ENCODE peak calls at places on chromosomes 11 and 22, in five cellular contexts. P, B, W, G and F are unnamed samples.

GRCh38 chr22:48103126-48103875 is 1340.9 kb downstream of the TBC1D22A start:
- DNase-seq in P (no peak), B (no peak), W (no peak), G (no peak), F (no peak)

GRCh38 chr22:45968751-45969413 is 8.1 kb downstream of the WNT7B start:
- DNase-seq in P (no peak), B (no peak), W (no peak), G (peak), F (no peak)

GRCh38 chr11:15742626-15743243 is 613.6 kb downstream of the SOX6 start:
- DNase-seq in P (no peak), B (no peak), W (peak), G (peak), F (no peak)

GRCh38 chr11:108117746-108118371 is 3.5 kb upstream of the ACAT1 start:
- DNase-seq in P (no peak), B (no peak), W (no peak), G (peak), F (no peak)

GRCh38 chr11:11450744-11451362 is 97.8 kb upstream of the CSNK2A3 start:
- DNase-seq in P (no peak), B (no peak), W (no peak), G (no peak), F (no peak)

GRCh38 chr11:119721129-119722120 is 7.6 kb downstream of the NECTIN1 start:
- DNase-seq in P (peak), B (no peak), W (no peak), G (no peak), F (no peak)

GRCh38 chr11:71477637-71478011 is 24.6 kb downstream of the NADSYN1 start:
- DNase-seq in P (no peak), B (no peak), W (no peak), G (no peak), F (no peak)

GRCh38 chr11:131924446-131925240 is 554.2 kb downstream of the NTM start:
- DNase-seq in P (peak), B (no peak), W (no peak), G (no peak), F (no peak)

GRCh38 chr11:123580557-123581275 is 73.7 kb downstream of the SCN3B start:
- DNase-seq in P (peak), B (peak), W (peak), G (peak), F (peak)

GRCh38 chr11:2086239-2087040 is 52.7 kb downstream of the IGF2 start:
- DNase-seq in P (no peak), B (no peak), W (no peak), G (no peak), F (peak)

DNA sequence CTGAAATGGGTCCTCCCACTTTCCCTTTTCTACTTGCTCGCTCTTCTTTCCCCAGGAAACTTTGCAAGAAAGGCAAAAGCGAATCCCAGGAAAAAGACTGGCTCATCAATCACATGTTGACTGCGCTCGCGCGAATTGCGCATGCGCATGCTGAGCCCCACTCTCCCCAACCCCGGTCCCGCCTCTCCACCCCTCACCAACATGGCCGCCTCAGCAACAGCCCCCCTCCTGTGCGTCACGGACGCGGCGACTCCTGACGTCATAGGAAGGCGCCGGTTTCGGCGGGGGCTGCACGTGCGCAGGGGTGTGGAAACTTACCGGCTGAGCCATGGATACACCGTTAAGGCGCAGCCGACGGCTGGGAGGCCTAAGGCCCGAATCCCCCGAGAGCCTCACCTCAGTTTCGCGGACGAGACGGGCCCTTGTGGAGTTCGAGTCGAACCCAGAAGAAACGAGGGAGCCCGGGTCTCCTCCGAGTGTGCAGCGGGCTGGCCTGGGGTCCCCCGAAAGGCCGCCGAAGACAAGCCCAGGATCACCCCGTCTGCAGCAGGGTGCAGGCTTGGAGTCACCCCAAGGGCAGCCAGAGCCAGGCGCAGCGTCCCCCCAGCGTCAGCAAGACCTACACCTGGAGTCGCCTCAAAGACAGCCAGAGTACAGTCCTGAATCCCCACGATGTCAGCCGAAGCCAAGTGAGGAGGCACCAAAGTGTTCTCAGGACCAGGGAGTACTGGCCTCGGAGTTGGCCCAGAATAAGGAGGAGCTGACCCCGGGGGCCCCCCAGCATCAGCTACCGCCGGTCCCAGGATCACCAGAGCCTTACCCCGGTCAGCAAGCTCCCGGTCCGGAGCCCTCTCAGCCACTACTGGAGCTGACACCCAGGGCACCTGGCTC is at the start of gene CCDC86:
- DNase-seq in P (peak), B (peak), W (peak), G (peak), F (peak)
- TF ChIP-seq POLR2A in P (peak), B (no peak), W (no peak), G (peak), F (no peak)

GRCh38 chr11:3984896-3985295 is 109.7 kb upstream of the RRM1 start:
- DNase-seq in P (no peak), B (no peak), W (no peak), G (peak), F (no peak)
- TF ChIP-seq CTCF in P (no peak), B (no peak), W (no peak), G (no peak), F (no peak)

GRCh38 chr22:39530136-39530535 is 2.4 kb downstream of the RPS19BP1 start:
- DNase-seq in P (no peak), B (no peak), W (no peak), G (no peak), F (no peak)

GRCh38 chr22:39532215-39533071 is at the start of gene RPS19BP1:
- DNase-seq in P (peak), B (peak), W (peak), G (peak), F (peak)

GRCh38 chr22:39528681-39529486 is 3.7 kb downstream of the RPS19BP1 start:
- DNase-seq in P (peak), B (peak), W (peak), G (peak), F (peak)

GRCh38 chr22:39529487-39529851 is 3.1 kb downstream of the RPS19BP1 start:
- DNase-seq in P (no peak), B (no peak), W (no peak), G (no peak), F (no peak)

DNA sequence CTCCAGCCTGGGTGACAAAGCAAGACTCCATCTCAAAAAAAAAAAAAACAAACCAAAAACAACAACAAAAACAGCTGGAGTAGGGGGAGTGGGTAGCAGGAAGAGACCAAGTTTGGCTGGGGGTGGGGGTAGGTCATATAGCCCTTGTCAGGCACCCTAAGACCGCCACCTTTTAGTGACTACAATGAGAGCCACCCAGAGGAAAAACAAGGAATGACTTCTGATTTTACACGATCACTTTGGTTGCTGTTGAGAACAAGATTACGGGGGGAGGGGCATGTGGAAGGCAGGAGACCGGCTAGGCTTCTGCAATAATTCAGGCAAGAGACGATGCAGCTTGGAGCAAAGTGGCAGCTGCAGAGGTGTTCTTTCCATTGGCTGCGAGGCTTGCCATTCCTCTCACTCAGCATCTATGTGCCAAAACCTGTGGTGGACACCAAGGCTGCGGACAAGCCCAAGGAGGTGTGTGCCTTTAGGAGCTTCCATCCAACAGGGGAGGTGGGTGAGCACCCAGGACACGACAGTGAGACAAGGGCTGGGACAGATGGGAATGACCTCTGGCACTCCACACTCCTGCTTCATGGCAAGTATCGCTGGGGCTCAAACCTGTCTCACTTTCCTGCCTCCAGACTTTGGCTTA is 1.7 kb downstream of the RPS19BP1 start:
- DNase-seq in P (no peak), B (no peak), W (peak), G (peak), F (no peak)
- H3K4me3 ChIP-seq in P (no peak), B (no peak), W (no peak), G (peak), F (no peak)

DNA sequence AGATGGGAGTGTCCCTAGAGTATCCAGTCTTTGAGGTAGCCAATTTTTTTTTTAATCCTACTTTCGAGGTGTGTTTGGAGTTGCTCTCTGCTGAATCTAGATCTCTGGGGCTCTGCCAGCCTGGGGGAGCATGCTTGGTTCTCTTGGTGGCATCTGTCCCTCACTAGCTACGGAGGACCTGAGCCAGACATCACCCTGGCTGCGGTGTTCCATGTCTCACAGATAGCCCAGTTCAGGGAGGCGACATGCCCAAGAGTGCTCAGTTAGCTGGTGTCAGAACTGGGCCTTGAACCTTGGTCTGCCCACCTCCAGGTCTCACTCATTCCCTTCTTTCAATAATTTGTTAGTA is 502 bp downstream of the HMOX1 start:
- DNase-seq in P (no peak), B (no peak), W (no peak), G (no peak), F (peak)
- TF ChIP-seq POLR2A in P (no peak), B (no peak), W (no peak), G (no peak), F (no peak)

GRCh38 chr11:63569570-63569969 is 6.4 kb upstream of the PLAAT2 start:
- DNase-seq in P (no peak), B (no peak), W (no peak), G (no peak), F (no peak)

GRCh38 chr11:63567044-63567840 is 4.1 kb upstream of the PLAAT2 start:
- DNase-seq in P (no peak), B (peak), W (no peak), G (peak), F (no peak)

GRCh38 chr11:63574856-63575602 is 11.8 kb upstream of the PLAAT2 start:
- DNase-seq in P (no peak), B (no peak), W (no peak), G (peak), F (no peak)

GRCh38 chr11:63573881-63574855 is 11.0 kb upstream of the PLAAT2 start:
- DNase-seq in P (no peak), B (peak), W (peak), G (peak), F (no peak)

DNA sequence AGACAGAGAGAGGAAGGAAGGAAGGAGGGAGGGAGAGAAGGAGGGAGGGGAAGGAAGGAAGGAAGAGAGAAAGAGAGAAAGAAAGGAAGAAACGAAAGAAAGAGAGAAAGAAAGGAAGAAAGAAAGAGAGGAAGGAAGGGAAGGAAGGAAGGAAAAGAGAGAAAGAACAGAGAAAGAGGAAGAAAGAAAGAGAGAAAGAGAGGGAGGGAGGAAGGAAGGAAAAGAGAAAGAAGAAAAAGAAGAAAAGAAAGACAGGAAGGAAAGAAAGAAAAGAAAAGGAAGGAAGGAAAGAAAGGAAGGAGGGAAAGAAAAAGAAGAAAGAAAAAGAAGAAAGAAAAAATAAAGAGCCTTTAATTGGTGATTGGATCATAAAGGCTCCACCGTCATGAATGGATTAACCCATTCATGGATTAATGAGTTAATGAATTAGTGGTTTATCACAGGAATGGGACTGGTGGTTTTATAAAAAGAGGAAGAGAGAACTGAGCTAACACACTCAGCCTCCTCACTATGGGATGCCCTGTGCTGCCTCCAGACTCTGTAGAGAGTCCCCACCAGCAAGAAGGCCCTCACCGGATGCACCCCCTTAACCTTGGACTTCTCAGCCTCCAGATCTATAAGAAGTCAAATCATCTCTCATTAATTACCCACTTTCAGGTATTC is 9.0 kb upstream of the PLAAT2 start:
- DNase-seq in P (no peak), B (no peak), W (no peak), G (peak), F (no peak)
- TF ChIP-seq CTCF in P (no peak), B (no peak), W (no peak), G (no peak), F (no peak)

GRCh38 chr22:35894937-35895708 is 133.5 kb downstream of the RBFOX2 start:
- DNase-seq in P (no peak), B (peak), W (peak), G (peak), F (peak)
- H3K4me3 ChIP-seq in P (no peak), B (no peak), W (no peak), G (no peak), F (no peak)

GRCh38 chr11:114170226-114170625 is 110.7 kb downstream of the ZBTB16 start:
- DNase-seq in P (no peak), B (no peak), W (no peak), G (no peak), F (no peak)

GRCh38 chr11:114172055-114172861 is 112.7 kb downstream of the ZBTB16 start:
- DNase-seq in P (no peak), B (no peak), W (no peak), G (no peak), F (no peak)

GRCh38 chr11:114169321-114169749 is 109.8 kb downstream of the ZBTB16 start:
- DNase-seq in P (peak), B (no peak), W (no peak), G (peak), F (peak)

GRCh38 chr11:114172871-114173444 is 113.4 kb downstream of the ZBTB16 start:
- DNase-seq in P (no peak), B (no peak), W (no peak), G (no peak), F (no peak)

DNA sequence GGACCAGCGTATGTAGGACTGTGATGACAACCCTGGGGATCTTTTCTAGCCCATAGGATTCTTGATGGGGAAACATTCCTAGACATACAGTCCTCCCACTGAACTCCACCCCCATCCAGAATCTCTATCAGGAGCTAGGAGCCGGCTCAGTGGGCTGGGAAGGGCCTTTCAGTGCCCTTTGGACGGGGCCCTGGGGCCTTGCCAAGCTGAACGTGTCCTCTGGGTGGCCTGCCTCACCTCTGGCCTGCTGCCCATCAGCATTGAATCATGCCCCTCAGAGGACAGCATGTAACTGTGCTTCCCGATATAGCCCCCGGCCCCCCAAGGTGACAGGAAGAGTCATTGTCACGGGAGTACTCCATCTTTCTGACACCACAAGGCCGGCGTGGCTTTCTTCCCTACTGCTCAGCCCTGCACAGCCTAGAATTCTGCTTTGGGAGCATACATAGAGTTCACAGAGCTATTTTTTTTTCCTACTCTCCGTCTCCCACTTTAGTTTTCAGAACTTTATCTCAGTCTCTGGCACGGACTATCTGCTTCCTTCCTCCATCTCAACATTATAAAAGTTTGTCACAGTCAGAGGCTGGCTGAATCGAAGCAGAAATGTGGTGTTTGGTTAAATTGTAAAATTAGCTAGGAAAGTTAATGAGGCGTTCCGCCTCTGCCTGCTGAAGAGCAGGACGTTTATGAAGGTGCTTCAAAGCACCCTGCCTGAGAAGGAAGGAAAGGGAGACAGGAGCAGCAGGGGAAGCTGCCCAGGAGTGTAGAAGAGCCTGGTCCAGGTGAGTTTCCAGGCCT is 111.9 kb downstream of the ZBTB16 start:
- DNase-seq in P (peak), B (peak), W (peak), G (no peak), F (peak)
- TF ChIP-seq POLR2A in P (no peak), B (no peak), W (peak), G (no peak), F (no peak)

GRCh38 chr22:24105661-24106060 is 75.6 kb upstream of the SUSD2 start:
- DNase-seq in P (no peak), B (no peak), W (no peak), G (no peak), F (no peak)

GRCh38 chr22:24106385-24107381 is 74.6 kb upstream of the SUSD2 start:
- DNase-seq in P (no peak), B (peak), W (peak), G (peak), F (no peak)

GRCh38 chr22:24109649-24110048 is 71.6 kb upstream of the SUSD2 start:
- DNase-seq in P (no peak), B (no peak), W (no peak), G (no peak), F (no peak)

GRCh38 chr22:24108073-24108472 is 73.2 kb upstream of the SUSD2 start:
- DNase-seq in P (no peak), B (no peak), W (no peak), G (peak), F (no peak)

GRCh38 chr22:24107668-24108067 is 73.6 kb upstream of the SUSD2 start:
- DNase-seq in P (peak), B (peak), W (peak), G (no peak), F (peak)
- TF ChIP-seq CTCF in P (no peak), B (peak), W (no peak), G (no peak), F (peak)

GRCh38 chr11:44566952-44567875 is 1.8 kb downstream of the CD82 start:
- DNase-seq in P (no peak), B (no peak), W (no peak), G (peak), F (no peak)

GRCh38 chr11:44567876-44568256 is 2.4 kb downstream of the CD82 start:
- DNase-seq in P (no peak), B (no peak), W (no peak), G (no peak), F (no peak)

GRCh38 chr11:44565746-44566558 is 489 bp downstream of the CD82 start:
- DNase-seq in P (peak), B (peak), W (no peak), G (no peak), F (no peak)

GRCh38 chr11:44565008-44565745 is at the start of gene CD82:
- DNase-seq in P (peak), B (peak), W (peak), G (peak), F (peak)

GRCh38 chr11:44566559-44566949 is 1.1 kb downstream of the CD82 start:
- DNase-seq in P (no peak), B (no peak), W (no peak), G (no peak), F (no peak)
- H3K4me3 ChIP-seq in P (no peak), B (no peak), W (no peak), G (peak), F (no peak)

DNA sequence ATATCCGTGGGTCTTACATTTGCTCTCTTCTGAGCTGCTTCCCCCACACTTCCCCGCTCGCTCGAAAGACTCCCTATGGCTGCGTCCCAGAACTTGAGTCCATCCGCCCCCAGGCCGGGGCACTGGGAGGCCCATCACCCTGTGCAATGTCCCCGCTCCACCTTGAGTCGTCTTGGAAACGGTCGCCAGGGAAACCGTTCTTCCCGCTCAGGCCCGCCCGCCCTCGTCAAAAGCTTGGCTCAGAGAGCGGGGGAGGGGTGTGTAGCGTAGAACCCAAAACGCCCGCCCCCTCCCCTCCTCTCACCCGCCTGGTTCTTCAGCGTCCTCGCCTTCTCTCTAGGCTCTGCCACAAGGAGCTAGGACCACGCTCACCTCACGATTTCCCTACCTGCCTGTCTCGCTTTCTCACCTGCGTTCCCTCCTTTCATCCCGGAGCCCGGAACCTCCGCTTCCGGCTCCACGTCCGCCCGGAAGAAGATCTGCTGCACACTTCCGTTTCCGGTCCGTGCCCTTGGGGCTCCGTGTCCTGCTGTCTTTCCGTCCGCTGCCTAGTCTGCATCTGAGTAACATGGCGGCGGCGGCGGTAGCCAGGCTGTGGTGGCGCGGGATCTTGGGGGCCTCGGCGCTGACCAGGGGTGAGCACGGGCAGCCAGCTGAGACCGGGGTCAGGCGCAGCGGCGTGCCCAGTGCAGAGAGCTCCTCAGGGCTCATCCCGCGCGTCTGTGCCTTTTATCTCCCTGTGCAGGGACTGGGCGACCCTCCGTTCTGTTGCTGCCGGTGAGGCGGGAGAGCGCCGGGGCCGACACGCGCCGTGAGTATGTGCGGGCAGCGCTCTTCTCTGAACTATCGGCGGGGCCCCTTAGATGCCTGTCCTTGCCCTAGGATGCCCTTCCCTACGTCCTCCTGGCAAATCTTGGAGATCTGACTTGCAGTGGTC is at the start of the genes KBTBD4 and NDUFS3:
- DNase-seq in P (peak), B (peak), W (peak), G (peak), F (peak)
- TF ChIP-seq POLR2A in P (no peak), B (peak), W (peak), G (peak), F (no peak)